ENCODE peak calls at places on chromosomes 6 and 20, in four cellular contexts. One of them, this sample, is unnamed.

GRCh38 chr6:113697642-113698410 is 159.3 kb upstream of the MARCKS start:
- DNase-seq in SK-N-SH: no peak
- DNase-seq in GM12878: no peak
- DNase-seq in H1: no peak
- DNase-seq in this sample: no peak

GRCh38 chr20:2535711-2536561 is 437 bp upstream of the TMC2 start:
- DNase-seq in GM12878: no peak
- DNase-seq in H1: no peak
- DNase-seq in SK-N-SH: no peak
- DNase-seq in this sample: no peak

GRCh38 chr20:8796088-8796665 is 272.7 kb upstream of the PLCB4 start:
- DNase-seq in GM12878: no peak
- DNase-seq in H1: no peak
- DNase-seq in SK-N-SH: no peak
- DNase-seq in this sample: no peak

GRCh38 chr20:61311656-61312387 is 59.8 kb downstream of the CDH4 start:
- DNase-seq in SK-N-SH: no peak
- DNase-seq in H1: no peak
- DNase-seq in GM12878: no peak
- DNase-seq in this sample: peak

GRCh38 chr20:31811198-31811597 is 8.0 kb upstream of the MYLK2 start:
- DNase-seq in H1: no peak
- DNase-seq in GM12878: no peak
- DNase-seq in SK-N-SH: no peak
- DNase-seq in this sample: no peak

GRCh38 chr6:148945311-148946021 is 198.6 kb downstream of the UST start:
- DNase-seq in H1: no peak
- DNase-seq in GM12878: no peak
- DNase-seq in SK-N-SH: no peak
- DNase-seq in this sample: no peak

GRCh38 chr6:8707956-8708772 is 272.8 kb upstream of the SLC35B3 start:
- DNase-seq in GM12878: no peak
- DNase-seq in H1: no peak
- DNase-seq in SK-N-SH: no peak
- DNase-seq in this sample: no peak

GRCh38 chr20:40072907-40073306 is 616.1 kb downstream of the MAFB start:
- DNase-seq in H1: no peak
- DNase-seq in SK-N-SH: no peak
- DNase-seq in GM12878: no peak
- DNase-seq in this sample: no peak

GRCh38 chr6:166714581-166714980 is 87.5 kb upstream of the RPS6KA2 start:
- DNase-seq in H1: no peak
- DNase-seq in GM12878: no peak
- DNase-seq in SK-N-SH: no peak
- DNase-seq in this sample: no peak

GRCh38 chr20:44559302-44559701 is 23.1 kb upstream of the PKIG start:
- DNase-seq in GM12878: no peak
- DNase-seq in SK-N-SH: no peak
- DNase-seq in H1: no peak
- DNase-seq in this sample: no peak

GRCh38 chr20:33437141-33437911 is 6.2 kb downstream of the SNTA1 start:
- DNase-seq in SK-N-SH: no peak
- DNase-seq in H1: no peak
- DNase-seq in GM12878: no peak
- DNase-seq in this sample: no peak

GRCh38 chr6:47476794-47477496 is 644 bp upstream of the CD2AP start:
- DNase-seq in SK-N-SH: no peak
- DNase-seq in H1: no peak
- DNase-seq in GM12878: no peak
- DNase-seq in this sample: no peak

GRCh38 chr20:10178727-10179313 is 39.8 kb upstream of the SNAP25 start:
- DNase-seq in GM12878: no peak
- DNase-seq in H1: no peak
- DNase-seq in SK-N-SH: no peak
- DNase-seq in this sample: no peak

GRCh38 chr20:5085380-5085779 is 34.4 kb downstream of the PCNA start:
- DNase-seq in GM12878: no peak
- DNase-seq in SK-N-SH: no peak
- DNase-seq in H1: no peak
- DNase-seq in this sample: no peak

GRCh38 chr6:116465246-116465645 is 4.1 kb downstream of the CALHM6 start:
- DNase-seq in SK-N-SH: no peak
- DNase-seq in GM12878: no peak
- DNase-seq in H1: no peak
- DNase-seq in this sample: no peak

GRCh38 chr20:1894471-1894950 is 696 bp upstream of the SIRPA start:
- DNase-seq in GM12878: no peak
- DNase-seq in H1: no peak
- DNase-seq in SK-N-SH: peak
- DNase-seq in this sample: no peak

GRCh38 chr20:53993310-53993709 is 77.1 kb downstream of the BCAS1 start:
- DNase-seq in H1: no peak
- DNase-seq in GM12878: no peak
- DNase-seq in SK-N-SH: no peak
- DNase-seq in this sample: no peak

GRCh38 chr20:53996584-53997486 is 73.6 kb downstream of the BCAS1 start:
- DNase-seq in SK-N-SH: no peak
- DNase-seq in GM12878: no peak
- DNase-seq in H1: no peak
- DNase-seq in this sample: no peak

GRCh38 chr20:53994088-53994487 is 76.3 kb downstream of the BCAS1 start:
- DNase-seq in H1: no peak
- DNase-seq in GM12878: no peak
- DNase-seq in SK-N-SH: no peak
- DNase-seq in this sample: no peak

GRCh38 chr20:53999077-53999476 is 71.3 kb downstream of the BCAS1 start:
- DNase-seq in H1: no peak
- DNase-seq in GM12878: no peak
- DNase-seq in SK-N-SH: no peak
- DNase-seq in this sample: no peak

DNA sequence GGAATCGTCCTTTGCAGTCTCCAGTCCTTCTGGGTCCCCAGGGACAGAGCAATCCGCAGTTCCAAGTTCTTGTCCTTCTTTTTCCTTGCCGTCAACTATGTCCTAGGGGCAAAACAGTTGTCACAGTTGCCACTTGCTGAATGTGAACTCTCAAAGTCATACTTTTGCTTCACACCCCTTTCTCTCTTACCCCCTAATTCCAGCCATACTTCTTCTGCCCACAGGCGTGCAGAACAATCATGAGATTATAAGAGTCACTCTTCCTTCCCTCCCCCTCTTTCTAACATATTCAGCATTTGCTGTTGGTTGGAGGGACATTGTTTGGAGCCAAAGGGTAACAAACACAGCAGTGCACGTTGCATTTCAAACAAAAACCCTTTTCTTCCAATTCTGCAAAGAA is 74.4 kb downstream of the BCAS1 start:
- DNase-seq in SK-N-SH: no peak
- DNase-seq in GM12878: no peak
- DNase-seq in H1: no peak
- DNase-seq in this sample: no peak
- TF ChIP-seq NRF1 in SK-N-SH: no peak
- TF ChIP-seq NRF1 in GM12878: no peak
- TF ChIP-seq NRF1 in H1: no peak
- TF ChIP-seq NRF1 in this sample: no peak

GRCh38 chr6:105330913-105331312 is 72.0 kb downstream of the PREP start:
- DNase-seq in GM12878: no peak
- DNase-seq in SK-N-SH: no peak
- DNase-seq in H1: no peak
- DNase-seq in this sample: no peak
- TF ChIP-seq NRF1 in GM12878: no peak
- TF ChIP-seq NRF1 in SK-N-SH: no peak
- TF ChIP-seq NRF1 in H1: no peak
- TF ChIP-seq NRF1 in this sample: no peak

GRCh38 chr20:49668181-49668877 is 45.3 kb downstream of the B4GALT5 start:
- DNase-seq in GM12878: peak
- DNase-seq in SK-N-SH: no peak
- DNase-seq in H1: no peak
- DNase-seq in this sample: peak
- TF ChIP-seq NRF1 in GM12878: no peak
- TF ChIP-seq NRF1 in SK-N-SH: no peak
- TF ChIP-seq NRF1 in H1: no peak
- TF ChIP-seq NRF1 in this sample: no peak

DNA sequence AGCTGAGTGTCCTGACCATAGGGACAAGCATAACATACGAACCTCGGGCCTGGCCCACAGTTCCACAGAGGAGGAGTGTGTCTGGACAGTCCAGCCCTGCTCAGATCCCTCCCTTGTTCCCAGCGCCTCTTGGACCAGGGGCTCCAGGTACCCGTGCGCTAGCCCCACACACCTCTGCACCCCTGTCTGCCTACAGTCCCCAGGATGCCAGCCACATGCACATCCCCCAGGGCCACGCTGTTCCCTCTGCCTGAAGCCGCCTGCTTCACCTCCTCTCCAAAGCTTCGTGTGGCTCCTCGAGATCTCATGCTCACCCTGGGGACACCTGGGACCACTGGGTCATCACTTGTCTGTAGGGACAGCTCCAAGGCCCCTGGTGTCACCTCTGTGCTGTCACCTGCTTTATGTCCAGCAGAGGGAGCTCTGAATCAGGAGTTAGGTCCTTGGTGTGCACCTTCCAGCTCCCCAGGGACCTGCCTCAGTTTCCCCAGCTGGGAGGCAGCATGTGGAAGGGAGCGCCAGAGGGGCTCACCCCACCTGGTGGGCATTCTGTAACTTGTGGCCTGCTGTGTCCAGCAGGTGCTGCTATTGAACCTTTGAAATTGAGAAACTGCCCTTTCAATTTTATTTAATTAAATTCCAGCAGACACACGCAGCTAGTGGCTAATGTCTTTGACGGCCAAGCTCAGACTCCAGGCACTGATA is 7.3 kb upstream of the YTHDF1 start:
- DNase-seq in GM12878: no peak
- DNase-seq in H1: no peak
- DNase-seq in SK-N-SH: peak
- DNase-seq in this sample: peak
- TF ChIP-seq NRF1 in GM12878: no peak
- TF ChIP-seq NRF1 in H1: no peak
- TF ChIP-seq NRF1 in SK-N-SH: no peak
- TF ChIP-seq NRF1 in this sample: no peak

This sample was measured in K562.